ENCODE peak calls at places on chromosomes 16 and 17, in seven cellular contexts. R, C, V, D, K, W and I are unnamed samples.
A peak's percentile ranks its signal among the peaks of the same experiment; 100 is the strongest.

GRCh38 chr16:89174055-89174827 is 2.7 kb downstream of the CDH15 start:
- DNase-seq in R (peak; percentile 49), C (no peak), V (no peak), D (no peak), K (no peak), W (no peak), I (no peak)

GRCh38 chr16:66416136-66416535 is 11.0 kb upstream of the BEAN1 start:
- DNase-seq in R (no peak), C (no peak), V (no peak), D (no peak), K (no peak), W (no peak), I (no peak)

GRCh38 chr17:73231363-73231762 is 30.3 kb downstream of the CPSF4L start:
- DNase-seq in R (no peak), C (peak; percentile 18), V (peak; percentile 43), D (no peak), K (no peak), W (no peak), I (no peak)

GRCh38 chr16:53091508-53092211 is 36.9 kb downstream of the CHD9 start:
- DNase-seq in R (peak; percentile 57), C (peak; percentile 47), V (no peak), D (peak; percentile 91), K (no peak), W (no peak), I (peak; percentile 92)

GRCh38 chr17:52178013-52178412 is 19.5 kb upstream of the CA10 start:
- DNase-seq in R (no peak), C (no peak), V (no peak), D (no peak), K (no peak), W (no peak), I (no peak)

GRCh38 chr16:88763502-88764053 is 21.4 kb downstream of the PIEZO1 start:
- DNase-seq in R (peak; percentile 91), C (no peak), V (no peak), D (no peak), K (no peak), W (no peak), I (no peak)

GRCh38 chr16:20904507-20905079 is 4.0 kb downstream of the LYRM1 start:
- DNase-seq in R (no peak), C (no peak), V (no peak), D (no peak), K (no peak), W (no peak), I (no peak)

GRCh38 chr17:78820841-78821240 is 19.8 kb downstream of the USP36 start:
- DNase-seq in R (no peak), C (no peak), V (no peak), D (no peak), K (no peak), W (no peak), I (no peak)

GRCh38 chr17:39380144-39380543 is 21.3 kb downstream of the FBXL20 start:
- DNase-seq in R (no peak), C (no peak), V (no peak), D (no peak), K (no peak), W (no peak), I (no peak)

GRCh38 chr16:60166111-60166510 is 1432.0 kb upstream of the GOT2 start:
- DNase-seq in R (no peak), C (no peak), V (no peak), D (no peak), K (no peak), W (no peak), I (no peak)

GRCh38 chr16:53053967-53054669 is 673 bp upstream of the CHD9 start:
- DNase-seq in R (no peak), C (peak; percentile 50), V (no peak), D (no peak), K (no peak), W (no peak), I (no peak)

GRCh38 chr17:75970011-75970523 is 8.9 kb downstream of the ACOX1 start:
- DNase-seq in R (no peak), C (no peak), V (no peak), D (no peak), K (no peak), W (no peak), I (no peak)

GRCh38 chr16:16868727-16869126 is 489.8 kb downstream of the NPIPA7 start:
- DNase-seq in R (no peak), C (no peak), V (no peak), D (no peak), K (no peak), W (no peak), I (no peak)

GRCh38 chr17:10768766-10769383 is 35.0 kb downstream of the TMEM238L start:
- DNase-seq in R (no peak), C (no peak), V (no peak), D (peak; percentile 42), K (no peak), W (no peak), I (no peak)

GRCh38 chr16:87125206-87126155 is 191.7 kb downstream of the C16orf95 start:
- DNase-seq in R (no peak), C (no peak), V (no peak), D (no peak), K (peak; percentile 44), W (no peak), I (no peak)

GRCh38 chr17:45380046-45380765 is 52.5 kb downstream of the ARHGAP27 start:
- DNase-seq in R (no peak), C (no peak), V (no peak), D (no peak), K (no peak), W (no peak), I (no peak)

GRCh38 chr17:7631398-7632380 is 1.8 kb downstream of the SHBG start:
- DNase-seq in R (no peak), C (no peak), V (no peak), D (no peak), K (no peak), W (no peak), I (no peak)

GRCh38 chr16:21554795-21555585 is 44.4 kb upstream of the METTL9 start:
- DNase-seq in R (peak; percentile 88), C (peak; percentile 98), V (peak; percentile 74), D (peak; percentile 72), K (peak; percentile 93), W (peak; percentile 71), I (peak; percentile 84)

GRCh38 chr17:42548070-42548837 is 4.5 kb upstream of the HSD17B1 start:
- DNase-seq in R (peak; percentile 97), C (peak; percentile 92), V (peak; percentile 96), D (no peak), K (no peak), W (peak; percentile 56), I (no peak)

GRCh38 chr16:82091225-82091624 is 56.2 kb downstream of the HSD17B2 start:
- DNase-seq in R (no peak), C (no peak), V (no peak), D (no peak), K (no peak), W (no peak), I (no peak)

GRCh38 chr17:29179232-29180036 is 764 bp downstream of the MYO18A start:
- DNase-seq in R (peak; percentile 89), C (peak; percentile 24), V (peak; percentile 79), D (no peak), K (peak; percentile 81), W (no peak), I (no peak)

GRCh38 chr16:28324235-28324886 is 32.0 kb downstream of the SBK1 start:
- DNase-seq in R (no peak), C (no peak), V (no peak), D (no peak), K (no peak), W (no peak), I (no peak)

GRCh38 chr16:71440669-71441347 is 1.0 kb downstream of the TLE7 start:
- DNase-seq in R (peak; percentile 77), C (peak; percentile 56), V (no peak), D (no peak), K (no peak), W (no peak), I (no peak)

GRCh38 chr16:66001432-66001831 is 365.1 kb upstream of the CDH5 start:
- DNase-seq in R (no peak), C (no peak), V (no peak), D (no peak), K (no peak), W (no peak), I (no peak)

GRCh38 chr16:81610144-81610842 is 165.7 kb downstream of the CMIP start:
- DNase-seq in R (no peak), C (no peak), V (no peak), D (peak; percentile 55), K (peak; percentile 85), W (no peak), I (peak; percentile 63)

GRCh38 chr17:13393841-13394710 is 207.7 kb downstream of the HS3ST3A1 start:
- DNase-seq in R (no peak), C (no peak), V (no peak), D (no peak), K (no peak), W (no peak), I (no peak)

GRCh38 chr17:81527591-81528383 is at the start of gene FSCN2:
- DNase-seq in R (no peak), C (no peak), V (no peak), D (no peak), K (no peak), W (no peak), I (no peak)

GRCh38 chr16:23434380-23434779 is 18.6 kb downstream of the COG7 start:
- DNase-seq in R (no peak), C (peak; percentile 6), V (peak; percentile 33), D (peak; percentile 74), K (no peak), W (no peak), I (no peak)

GRCh38 chr16:69610356-69610755 is 44.6 kb downstream of the NFAT5 start:
- DNase-seq in R (no peak), C (no peak), V (no peak), D (no peak), K (no peak), W (no peak), I (no peak)